ENCODE peak calls at places on chromosomes 11 and 22, in five cellular contexts. Y is A673; Q is stimulated activated CD4-positive, alpha-beta T cell treated with anti-CD3 and anti-CD28 coated beads, Interleukin-12 subunit alpha, Interleukin-12 subunit beta, amount 100 ng/mL, for 48 hours; G is fibroblast of the conjunctiva; N is MCF 10A. U is an unnamed sample.

GRCh38 chr11:9380773-9381172 is 3.7 kb upstream of the IPO7 start:
- DNase-seq in Y (no peak), Q (no peak), G (no peak), N (no peak), U (no peak)

GRCh38 chr11:6568191-6568918 is 35.1 kb downstream of the RRP8 start:
- DNase-seq in Y (peak), Q (no peak), G (peak), N (peak), U (peak)

GRCh38 chr22:36221799-36222751 is 17.3 kb downstream of the APOL2 start:
- DNase-seq in Y (peak), Q (no peak), G (no peak), N (peak), U (peak)

GRCh38 chr11:129881570-129882170 is 13.7 kb downstream of the NFRKB start:
- DNase-seq in Y (peak), Q (no peak), G (no peak), N (peak), U (peak)

GRCh38 chr11:120219935-120220746 is 9.3 kb downstream of the OAF start:
- DNase-seq in Y (no peak), Q (no peak), G (no peak), N (no peak), U (no peak)

GRCh38 chr22:21943571-21944448 is 8.8 kb downstream of the PPM1F start:
- DNase-seq in Y (no peak), Q (no peak), G (no peak), N (no peak), U (no peak)

GRCh38 chr22:47775686-47776085 is 1013.2 kb downstream of the TBC1D22A start:
- DNase-seq in Y (no peak), Q (no peak), G (no peak), N (no peak), U (no peak)

GRCh38 chr11:122323754-122324421 is 207.9 kb upstream of the BLID start:
- DNase-seq in Y (no peak), Q (no peak), G (no peak), N (no peak), U (no peak)

GRCh38 chr11:65150513-65151271 is 16.4 kb upstream of the SYVN1 start:
- DNase-seq in Y (peak), Q (peak), G (peak), N (peak), U (peak)

GRCh38 chr11:130124096-130124495 is 35.5 kb upstream of the ST14 start:
- DNase-seq in Y (peak), Q (no peak), G (peak), N (peak), U (peak)

GRCh38 chr11:69718147-69718546 is 14.3 kb upstream of the FGF19 start:
- DNase-seq in Y (peak), Q (no peak), G (no peak), N (no peak), U (no peak)

GRCh38 chr22:40412441-40412840 is 42.0 kb downstream of the SGSM3 start:
- DNase-seq in Y (no peak), Q (no peak), G (no peak), N (no peak), U (no peak)

GRCh38 chr22:37931893-37932389 is 21.5 kb downstream of the C22orf23 start:
- DNase-seq in Y (no peak), Q (no peak), G (no peak), N (no peak), U (no peak)

GRCh38 chr11:11571893-11572292 is 49.9 kb downstream of the GALNT18 start:
- DNase-seq in Y (no peak), Q (no peak), G (no peak), N (no peak), U (peak)

GRCh38 chr11:2585566-2586090 is 114.2 kb downstream of the KCNQ1OT1 start:
- DNase-seq in Y (no peak), Q (no peak), G (no peak), N (no peak), U (no peak)

GRCh38 chr11:46948378-46949131 is 12.0 kb downstream of the CSTPP1 start:
- DNase-seq in Y (peak), Q (no peak), G (peak), N (peak), U (peak)

GRCh38 chr11:133961890-133962289 is 5.1 kb upstream of the IGSF9B start:
- DNase-seq in Y (no peak), Q (no peak), G (no peak), N (peak), U (no peak)

GRCh38 chr11:12717851-12718291 is 43.6 kb downstream of the TEAD1 start:
- DNase-seq in Y (no peak), Q (peak), G (no peak), N (peak), U (peak)

U was measured in foreskin keratinocyte.